ENCODE peak calls at places on chromosomes 1 and 21, in ten cellular contexts. L is MM.1S, D is HEK293T, P is GM04503, V is cerebellar cortex, N is cardiac muscle cell, K is anterior cingulate cortex, Y is amniotic epithelial cell, F is myocyte, Z is iPS-NIHi11. A is an unnamed sample.

GRCh38 chr21:16460936-16461335 is 731.2 kb downstream of the USP25 start:
- DNase-seq in L (no peak), D (no peak), Y (no peak), P (no peak), K (no peak), N (no peak), V (no peak), F (no peak), Z (peak; percentile 17), A (no peak)

GRCh38 chr1:158124034-158124433 is 56.7 kb upstream of the CD1D start:
- DNase-seq in V (no peak), N (no peak), D (no peak), P (no peak), Y (no peak), K (no peak), Z (peak; percentile 50), L (no peak), F (no peak), A (no peak)

GRCh38 chr1:183493540-183494245 is 21.4 kb downstream of the SMG7 start:
- DNase-seq in D (no peak), Z (no peak), L (no peak), K (no peak), N (no peak), F (no peak), V (no peak), P (no peak), Y (peak; percentile 33), A (no peak)

GRCh38 chr1:162081316-162081715 is 11.8 kb downstream of the NOS1AP start:
- DNase-seq in V (no peak), P (no peak), F (no peak), D (no peak), Y (no peak), N (peak; percentile 23), Z (no peak), L (no peak), K (no peak), A (no peak)

GRCh38 chr1:29258974-29259801 is 22.9 kb downstream of the PTPRU start:
- DNase-seq in V (no peak), D (no peak), Y (no peak), N (peak; percentile 21), K (no peak), L (no peak), Z (peak; percentile 62), F (no peak), P (no peak), A (no peak)

GRCh38 chr1:241447056-241447649 is 72.4 kb downstream of the FH start:
- DNase-seq in P (no peak), Y (no peak), L (no peak), N (no peak), D (no peak), Z (no peak), V (peak; percentile 37), K (no peak), F (peak; percentile 88), A (no peak)

GRCh38 chr1:9753121-9753531 is 70.6 kb downstream of the CLSTN1 start:
- DNase-seq in N (peak; percentile 88), P (peak; percentile 15), Z (no peak), Y (peak; percentile 74), V (peak; percentile 68), L (no peak), F (peak; percentile 51), D (no peak), K (no peak), A (no peak)

GRCh38 chr1:201126832-201127754 is at the start of gene ASCL5:
- DNase-seq in Z (peak; percentile 76), N (no peak), Y (peak; percentile 19), L (no peak), V (no peak), F (peak; percentile 88), D (no peak), K (no peak), P (no peak), A (no peak)

GRCh38 chr1:53332833-53333232 is 5.0 kb upstream of the LRP8 start:
- DNase-seq in K (no peak), N (no peak), F (no peak), Y (no peak), D (no peak), Z (no peak), L (no peak), V (no peak), P (no peak), A (no peak)

GRCh38 chr1:222811671-222812070 is 3.2 kb upstream of the DISP1 start:
- DNase-seq in V (no peak), Y (no peak), Z (no peak), N (no peak), F (no peak), D (no peak), L (no peak), P (no peak), K (no peak), A (no peak)

GRCh38 chr1:3319874-3320245 is 134.6 kb upstream of the ARHGEF16 start:
- DNase-seq in Z (peak; percentile 89), P (no peak), Y (peak; percentile 30), L (peak; percentile 60), V (peak; percentile 52), F (peak; percentile 28), K (no peak), N (peak; percentile 74), D (peak; percentile 78), A (no peak)

GRCh38 chr1:17875882-17876280 is 120.7 kb downstream of the ACTL8 start:
- DNase-seq in Z (no peak), F (no peak), D (no peak), L (no peak), V (no peak), K (no peak), N (peak; percentile 56), Y (peak; percentile 50), P (no peak), A (no peak)

GRCh38 chr1:151992345-151993083 is 1.1 kb downstream of the S100A10 start:
- DNase-seq in V (no peak), Z (peak; percentile 61), Y (peak; percentile 90), K (no peak), P (peak; percentile 92), N (peak; percentile 85), D (peak; percentile 55), L (no peak), F (peak; percentile 98), A (no peak)

GRCh38 chr1:194043984-194044755 is 857.8 kb upstream of the B3GALT2 start:
- DNase-seq in Z (no peak), V (no peak), D (no peak), K (no peak), L (no peak), N (peak; percentile 29), P (no peak), F (no peak), Y (peak; percentile 48), A (no peak)

GRCh38 chr1:193339396-193339795 is 153.0 kb upstream of the B3GALT2 start:
- DNase-seq in F (no peak), Y (no peak), P (no peak), K (no peak), L (no peak), V (no peak), Z (no peak), N (no peak), D (no peak), A (no peak)

GRCh38 chr1:108574008-108574407 is 14.1 kb downstream of the EEIG2 start:
- DNase-seq in N (no peak), Y (no peak), D (no peak), F (no peak), Z (no peak), K (no peak), V (no peak), P (no peak), L (no peak), A (no peak)

GRCh38 chr1:54227836-54228435 is 28.0 kb downstream of the MRPL37 start:
- DNase-seq in V (peak; percentile 82), D (no peak), N (no peak), P (no peak), L (no peak), Y (no peak), Z (no peak), K (no peak), F (no peak), A (no peak)

GRCh38 chr1:11920239-11920903 is 5.9 kb downstream of the KIAA2013 start:
- DNase-seq in V (peak; percentile 84), Y (no peak), N (no peak), P (no peak), D (no peak), L (no peak), F (no peak), Z (no peak), K (no peak), A (peak; percentile 45)

GRCh38 chr21:35895598-35895997 is 164.7 kb downstream of the SETD4 start:
- DNase-seq in V (no peak), P (no peak), D (no peak), Z (no peak), L (peak; percentile 54), K (no peak), Y (no peak), F (no peak), N (no peak), A (no peak)

GRCh38 chr1:109901508-109902145 is 9.0 kb upstream of the CSF1 start:
- DNase-seq in L (no peak), P (no peak), K (no peak), F (no peak), Z (no peak), N (no peak), V (no peak), Y (no peak), D (peak; percentile 37), A (no peak)

GRCh38 chr1:93346472-93346991 is 825 bp downstream of the DR1 start:
- DNase-seq in Y (peak; percentile 31), N (peak; percentile 10), F (peak; percentile 35), V (peak; percentile 52), Z (no peak), K (no peak), D (peak; percentile 27), L (no peak), P (no peak), A (peak; percentile 45)

GRCh38 chr1:214588963-214589597 is 13.9 kb upstream of the CENPF start:
- DNase-seq in N (no peak), K (no peak), Z (no peak), D (no peak), P (no peak), Y (peak; percentile 58), F (no peak), L (no peak), V (no peak), A (no peak)

GRCh38 chr1:156502749-156503671 is 2.4 kb upstream of the MEF2D start:
- DNase-seq in F (peak; percentile 97), Z (peak; percentile 88), V (peak; percentile 96), Y (peak; percentile 93), L (no peak), D (no peak), P (peak; percentile 93), K (no peak), N (peak; percentile 92), A (peak; percentile 63)

A was measured in midbrain.